ENCODE peak calls at places on chromosomes 6 and 20, in seven cellular contexts. W is breast epithelium, T is spleen, Q is left lung, N is heart right ventricle, H is mesendoderm, D is psoas muscle. P is an unnamed sample. For H3K4me1, the result is how much of the 10 kb centered on the place peaks cover.

GRCh38 chr6:134447423-134447822 is 129.5 kb upstream of the SGK1 start:
- DNase-seq in Q (no peak), W (no peak), D (no peak), H (no peak), N (peak), T (no peak), P (no peak)

GRCh38 chr20:1844723-1845523 is 50.3 kb upstream of the SIRPA start:
- DNase-seq in Q (no peak), W (no peak), D (peak), N (peak), T (peak), H (no peak), P (no peak)

GRCh38 chr6:134880487-134881190 is 69.3 kb downstream of the ALDH8A1 start:
- DNase-seq in W (no peak), N (no peak), T (no peak), D (no peak), H (no peak), Q (no peak), P (no peak)

GRCh38 chr6:112563368-112563767 is 216.2 kb downstream of the RFPL4B start:
- DNase-seq in D (no peak), W (no peak), H (peak), Q (no peak), T (no peak), N (no peak), P (no peak)

GRCh38 chr20:53136473-53136872 is 164.3 kb downstream of the TSHZ2 start:
- DNase-seq in N (no peak), H (no peak), W (no peak), D (no peak), T (no peak), Q (no peak), P (no peak)

GRCh38 chr6:16514249-16514648 is 247.0 kb downstream of the ATXN1 start:
- DNase-seq in D (no peak), H (peak), Q (no peak), N (no peak), W (no peak), T (no peak), P (peak)

GRCh38 chr6:93915961-93916360 is 496.6 kb upstream of the EPHA7 start:
- DNase-seq in H (no peak), T (no peak), W (no peak), Q (no peak), N (no peak), D (no peak), P (no peak)

GRCh38 chr6:21022343-21023107 is 488.3 kb downstream of the CDKAL1 start:
- DNase-seq in N (no peak), H (peak), T (no peak), W (no peak), D (no peak), Q (no peak), P (no peak)

GRCh38 chr20:2519115-2519815 is 10.6 kb upstream of the ZNF343 start:
- DNase-seq in N (no peak), D (no peak), W (no peak), T (no peak), H (no peak), Q (no peak), P (no peak)

GRCh38 chr20:676315-676937 is 824 bp upstream of the SCRT2 start:
- DNase-seq in W (no peak), T (no peak), D (no peak), H (no peak), Q (no peak), N (peak), P (no peak)

GRCh38 chr6:84763397-84764331 is 734 bp downstream of the TBX18 start:
- DNase-seq in Q (peak), T (no peak), H (peak), N (peak), W (no peak), D (peak), P (no peak)

GRCh38 chr6:4913705-4914411 is 90.0 kb downstream of the RPP40 start:
- DNase-seq in W (no peak), H (no peak), Q (no peak), D (no peak), N (no peak), T (no peak), P (no peak)

GRCh38 chr20:62355527-62356142 is 11.5 kb downstream of the LAMA5 start:
- DNase-seq in W (peak), H (peak), T (no peak), Q (peak), D (peak), N (peak), P (no peak)

GRCh38 chr20:45187693-45188092 is 13.0 kb downstream of the PI3 start:
- DNase-seq in H (no peak), W (no peak), Q (no peak), T (no peak), N (no peak), D (no peak), P (no peak)

GRCh38 chr6:44161997-44162338 is 3.3 kb downstream of the CAPN11 start:
- DNase-seq in N (no peak), Q (no peak), W (no peak), D (no peak), T (no peak), H (no peak), P (no peak)

GRCh38 chr6:72911463-72912153 is 289.7 kb downstream of the KCNQ5 start:
- DNase-seq in Q (no peak), N (no peak), H (no peak), T (no peak), D (no peak), W (no peak), P (no peak)

GRCh38 chr6:40727272-40727671 is 140.1 kb upstream of the LRFN2 start:
- DNase-seq in H (peak), W (no peak), D (no peak), Q (no peak), N (no peak), T (no peak), P (no peak)

GRCh38 chr6:41894366-41895299 is 542 bp downstream of the USP49 start:
- DNase-seq in N (no peak), W (no peak), D (no peak), H (peak), Q (peak), T (no peak), P (no peak)

GRCh38 chr6:23414204-23414501 is 711.9 kb upstream of the NRSN1 start:
- DNase-seq in D (no peak), Q (no peak), T (no peak), W (no peak), H (peak), N (peak), P (no peak)

GRCh38 chr6:148441454-148441911 is 98.8 kb downstream of the SASH1 start:
- DNase-seq in D (no peak), T (no peak), Q (no peak), N (no peak), W (no peak), H (peak), P (no peak)

GRCh38 chr6:14059791-14060436 is 57.7 kb upstream of the CD83 start:
- DNase-seq in N (peak), Q (no peak), T (no peak), H (no peak), W (peak), D (peak), P (no peak)

DNA sequence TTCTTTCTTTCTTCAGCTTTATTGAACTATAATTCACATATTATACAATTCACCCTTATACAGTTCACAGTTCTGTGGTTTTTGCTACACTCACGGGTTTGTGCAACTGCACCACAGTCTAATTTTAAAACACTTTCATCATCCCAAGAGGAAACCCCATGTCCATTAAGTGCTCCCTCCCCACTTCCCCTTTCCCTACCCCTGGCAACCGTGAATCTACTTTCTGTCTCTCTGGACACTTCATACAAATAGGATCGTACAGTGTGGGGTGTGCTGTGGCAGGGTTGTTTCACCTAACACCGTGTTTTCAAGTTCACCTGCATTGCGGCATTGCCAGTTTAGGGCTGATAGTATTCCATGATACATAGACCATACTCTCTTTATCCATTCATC is 118.8 kb downstream of the PHACTR3 start:
- DNase-seq in H (no peak), D (no peak), Q (no peak), W (no peak), T (no peak), N (no peak), P (no peak)
- H3K4me3 ChIP-seq in H (no peak), D (no peak), Q (no peak), W (no peak), T (no peak), N (no peak), P (no peak)

GRCh38 chr20:50562262-50562701 is 52.1 kb downstream of the PTPN1 start:
- DNase-seq in H (no peak), W (no peak), N (no peak), T (no peak), D (peak), Q (no peak), P (no peak)
- H3K4me1 ChIP-seq in H (under half), W (under half), N (under half), T (under half), D (under half), Q (half or more), P (under half)

DNA sequence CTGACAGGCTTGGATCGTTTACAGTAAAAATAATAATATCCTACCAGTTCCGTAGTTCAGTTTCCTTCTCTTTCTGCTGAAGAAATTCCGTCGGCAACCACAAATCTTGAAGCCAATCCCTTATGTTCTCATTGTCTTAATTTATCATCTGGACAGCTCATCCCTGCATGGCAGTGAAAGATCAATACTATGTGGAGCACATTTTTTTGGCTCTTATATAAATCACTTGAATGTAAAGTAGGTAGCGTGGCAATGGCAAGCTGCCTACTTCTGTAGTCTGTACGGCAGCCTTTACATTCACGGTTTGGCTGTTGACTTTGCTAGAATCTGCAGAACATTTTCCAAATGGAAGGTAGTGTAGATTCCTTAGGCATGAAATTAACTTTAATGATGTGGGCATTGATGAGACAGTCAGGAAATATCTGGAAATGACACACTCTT is 142.8 kb downstream of the WDR27 start:
- DNase-seq in W (no peak), N (no peak), H (no peak), T (no peak), D (no peak), Q (no peak), P (no peak)
- H3K4me3 ChIP-seq in W (no peak), N (no peak), H (no peak), T (no peak), D (no peak), Q (no peak), P (no peak)

GRCh38 chr20:24836041-24836533 is 113.0 kb upstream of the CST7 start:
- DNase-seq in W (no peak), T (no peak), H (no peak), D (no peak), Q (no peak), N (no peak), P (no peak)

GRCh38 chr20:24840121-24840713 is 108.9 kb upstream of the CST7 start:
- DNase-seq in N (no peak), D (no peak), W (no peak), T (no peak), H (no peak), Q (no peak), P (no peak)

GRCh38 chr20:24837721-24838456 is 111.2 kb upstream of the CST7 start:
- DNase-seq in Q (no peak), D (no peak), T (no peak), N (no peak), H (no peak), W (no peak), P (no peak)

GRCh38 chr20:24836900-24837299 is 112.2 kb upstream of the CST7 start:
- DNase-seq in W (no peak), H (no peak), N (no peak), Q (no peak), T (no peak), D (no peak), P (no peak)

GRCh38 chr20:24838551-24839530 is 110.2 kb upstream of the CST7 start:
- DNase-seq in N (no peak), W (no peak), Q (no peak), T (no peak), D (no peak), H (no peak), P (no peak)
- H3K4me1 ChIP-seq in N (under half), W (under half), Q (under half), T (under half), D (under half), H (under half), P (under half)

GRCh38 chr20:63384336-63384735 is 23.2 kb upstream of the CHRNA4 start:
- DNase-seq in W (no peak), Q (peak), N (no peak), T (no peak), D (no peak), H (no peak), P (no peak)

GRCh38 chr20:63385819-63386218 is 24.7 kb upstream of the CHRNA4 start:
- DNase-seq in N (no peak), Q (no peak), D (no peak), W (no peak), T (no peak), H (no peak), P (no peak)

GRCh38 chr20:63386491-63386890 is 25.3 kb upstream of the CHRNA4 start:
- DNase-seq in N (no peak), D (no peak), H (no peak), W (no peak), T (no peak), Q (peak), P (no peak)

GRCh38 chr20:63387917-63388316 is 26.8 kb upstream of the CHRNA4 start:
- DNase-seq in Q (peak), N (no peak), W (no peak), D (no peak), T (no peak), H (no peak), P (no peak)

GRCh38 chr20:63387393-63387792 is 26.2 kb upstream of the CHRNA4 start:
- DNase-seq in W (no peak), T (no peak), H (no peak), Q (peak), N (no peak), D (no peak), P (no peak)
- H3K4me3 ChIP-seq in W (no peak), T (no peak), H (no peak), Q (no peak), N (no peak), D (no peak), P (no peak)

GRCh38 chr6:125432968-125433367 is 131.2 kb upstream of the HDDC2 start:
- DNase-seq in T (no peak), N (no peak), W (no peak), Q (no peak), D (no peak), H (peak), P (no peak)
- H3K4me1 ChIP-seq in T (under half), N (under half), W (under half), Q (under half), D (under half), H (under half), P (under half)

GRCh38 chr20:58179432-58180099 is 48.9 kb downstream of the ANKRD60 start:
- DNase-seq in D (peak), W (no peak), T (peak), N (peak), Q (peak), H (peak), P (peak)
- H3K4me3 ChIP-seq in D (peak), W (peak), T (peak), N (peak), Q (no peak), H (no peak), P (peak)

DNA sequence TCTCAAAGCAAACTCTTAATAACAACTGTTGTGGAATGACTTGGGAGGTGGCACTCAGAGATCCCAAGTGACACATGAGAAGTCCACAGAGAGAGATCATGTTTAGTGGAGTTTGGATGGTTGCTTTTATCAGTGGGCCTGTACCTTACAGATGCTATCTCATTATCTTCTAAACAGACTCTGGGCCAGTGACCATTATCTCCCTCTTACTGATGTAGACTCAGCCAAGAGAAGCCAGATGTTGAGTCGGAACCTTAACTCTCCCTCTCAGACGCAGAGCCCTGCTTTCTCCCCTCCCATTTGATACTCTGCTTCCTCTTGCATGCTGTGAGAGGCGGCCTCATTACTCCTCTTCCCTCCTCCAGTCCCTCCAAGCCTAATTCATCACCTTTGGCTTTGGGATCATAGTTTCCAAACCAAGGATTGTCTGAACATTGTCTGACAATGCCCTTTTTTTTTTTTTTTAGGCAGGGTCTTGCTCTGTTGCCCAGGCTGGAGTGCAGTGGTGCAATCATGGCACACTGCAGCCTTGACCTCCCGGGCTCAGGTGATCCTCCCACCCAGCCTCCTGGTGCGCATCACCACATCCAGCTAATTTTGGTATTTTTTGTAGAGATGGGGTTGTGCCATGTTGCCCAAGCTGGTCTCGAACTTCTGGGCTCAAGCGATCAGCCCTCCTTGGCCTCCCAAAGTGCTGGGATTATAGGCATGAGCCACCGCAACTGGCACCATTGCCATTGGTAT is 4.5 kb upstream of the DDR1 start:
- DNase-seq in N (no peak), Q (no peak), D (no peak), T (no peak), W (no peak), H (peak), P (no peak)
- H3K4me1 ChIP-seq in N (under half), Q (under half), D (under half), T (half or more), W (under half), H (under half), P (under half)

P was measured in CD8-positive, alpha-beta T cell.